ENCODE peak calls at places on chromosomes 16 and 17, in ten cellular contexts. M, N, H, A, U, E, L, S, K and D are unnamed samples.

GRCh38 chr16:87965973-87966667 is 14.9 kb downstream of the BANP start:
- DNase-seq in K (no peak), U (no peak), L (no peak), H (no peak), N (no peak), E (no peak), A (no peak), M (peak), S (no peak), D (no peak)

GRCh38 chr17:36777118-36777517 is 160.2 kb upstream of the LHX1 start:
- DNase-seq in A (no peak), S (no peak), E (no peak), M (peak), H (peak), U (no peak), N (no peak), L (no peak), K (no peak), D (no peak)

GRCh38 chr16:22217890-22218730 is 12.0 kb downstream of the EEF2K start:
- DNase-seq in H (no peak), U (no peak), K (no peak), A (peak), L (peak), N (no peak), M (no peak), E (no peak), S (no peak), D (no peak)

GRCh38 chr16:17556276-17557052 is 85.7 kb upstream of the XYLT1 start:
- DNase-seq in U (no peak), K (no peak), E (no peak), N (no peak), L (peak), S (peak), M (peak), A (no peak), H (peak), D (peak)

GRCh38 chr16:22329199-22329695 is 32.0 kb downstream of the POLR3E start:
- DNase-seq in A (no peak), M (no peak), S (no peak), U (no peak), E (no peak), H (no peak), K (no peak), N (no peak), L (no peak), D (no peak)

GRCh38 chr16:27925612-27926011 is 137.9 kb downstream of the GSG1L start:
- DNase-seq in M (no peak), A (no peak), N (no peak), U (no peak), L (no peak), H (no peak), S (no peak), E (no peak), K (no peak), D (no peak)

GRCh38 chr17:52148969-52149351 is 9.6 kb downstream of the CA10 start:
- DNase-seq in K (no peak), U (no peak), N (no peak), H (no peak), M (no peak), L (no peak), E (no peak), S (peak), A (no peak), D (no peak)

GRCh38 chr17:49557204-49558024 is 18.3 kb upstream of the NXPH3 start:
- DNase-seq in M (peak), A (no peak), N (peak), E (peak), K (no peak), U (no peak), L (peak), S (peak), H (no peak), D (peak)

GRCh38 chr17:78258323-78259229 is 27.1 kb downstream of the TMEM235 start:
- DNase-seq in S (no peak), E (no peak), U (peak), A (no peak), K (no peak), M (peak), N (peak), L (peak), H (no peak), D (no peak)

GRCh38 chr16:53048139-53048915 is 4.4 kb downstream of the CHD9NB start:
- DNase-seq in A (no peak), M (no peak), S (no peak), K (no peak), E (no peak), N (no peak), H (no peak), L (no peak), U (no peak), D (no peak)

GRCh38 chr16:3140603-3141427 is 6.0 kb downstream of the ZNF213 start:
- DNase-seq in E (no peak), A (no peak), U (no peak), H (no peak), S (no peak), K (no peak), M (no peak), N (no peak), L (no peak), D (no peak)

GRCh38 chr16:1078579-1079021 is 6.1 kb downstream of the SSTR5 start:
- DNase-seq in L (no peak), E (peak), S (peak), H (no peak), M (peak), A (peak), K (no peak), N (no peak), U (no peak), D (peak)

GRCh38 chr16:81669473-81670350 is 109.4 kb upstream of the PLCG2 start:
- DNase-seq in M (no peak), E (no peak), K (no peak), S (no peak), H (no peak), N (no peak), L (no peak), A (no peak), U (no peak), D (no peak)

GRCh38 chr17:82937411-82938371 is 97.9 kb upstream of the ZNF750 start:
- DNase-seq in S (no peak), N (peak), E (no peak), A (peak), K (no peak), M (no peak), H (no peak), U (no peak), L (no peak), D (no peak)

GRCh38 chr16:88792078-88792550 is 7.1 kb upstream of the PIEZO1 start:
- DNase-seq in K (no peak), A (no peak), S (no peak), H (no peak), M (no peak), N (peak), L (no peak), U (no peak), E (no peak), D (no peak)

GRCh38 chr17:81635431-81635830 is 1.5 kb downstream of the NPLOC4 start:
- DNase-seq in K (no peak), E (peak), M (no peak), L (no peak), S (peak), N (no peak), H (no peak), U (no peak), A (no peak), D (no peak)

GRCh38 chr16:12600116-12600515 is 203.6 kb downstream of the CPPED1 start:
- DNase-seq in U (no peak), K (no peak), N (no peak), S (no peak), L (no peak), H (no peak), E (no peak), A (no peak), M (no peak), D (no peak)

GRCh38 chr17:40540448-40540847 is 24.8 kb downstream of the CCR7 start:
- DNase-seq in A (no peak), S (no peak), N (peak), K (no peak), U (no peak), E (no peak), M (no peak), H (no peak), L (no peak), D (no peak)

GRCh38 chr17:72931163-72931562 is 161.3 kb downstream of the SLC39A11 start:
- DNase-seq in S (no peak), H (no peak), N (no peak), L (peak), A (no peak), M (no peak), E (no peak), K (no peak), U (no peak), D (no peak)

GRCh38 chr16:27853651-27854050 is 209.9 kb downstream of the GSG1L start:
- DNase-seq in A (no peak), U (no peak), L (no peak), H (no peak), E (no peak), M (no peak), N (no peak), K (no peak), S (no peak), D (no peak)

GRCh38 chr16:11635679-11636171 is 32.5 kb upstream of the SNN start:
- DNase-seq in U (no peak), L (no peak), E (no peak), S (no peak), H (no peak), A (no peak), K (no peak), N (no peak), M (no peak), D (no peak)

GRCh38 chr17:4130715-4131114 is 12.1 kb downstream of the ZZEF1 start:
- DNase-seq in N (no peak), L (no peak), K (no peak), M (no peak), U (peak), S (no peak), E (no peak), H (no peak), A (no peak), D (peak)

GRCh38 chr17:178292-179065 is 3.0 kb downstream of the DOC2B start:
- DNase-seq in E (no peak), N (no peak), L (no peak), K (no peak), H (no peak), A (no peak), U (no peak), M (no peak), S (no peak), D (peak)

GRCh38 chr17:56497132-56497531 is 96.4 kb upstream of the NOG start:
- DNase-seq in M (no peak), S (no peak), E (no peak), K (no peak), L (no peak), H (no peak), U (no peak), A (no peak), N (no peak), D (no peak)

GRCh38 chr16:3134338-3135119 is at the start of gene ZNF213:
- DNase-seq in U (peak), M (peak), H (peak), E (peak), A (peak), L (peak), K (peak), S (peak), N (peak), D (peak)

GRCh38 chr16:15544405-15544804 is 98.5 kb downstream of the MARF1 start:
- DNase-seq in L (no peak), M (no peak), U (no peak), A (no peak), K (no peak), H (no peak), S (no peak), N (no peak), E (no peak), D (no peak)

GRCh38 chr17:14301761-14302401 is 1.0 kb downstream of the HS3ST3B1 start:
- DNase-seq in N (peak), E (no peak), A (no peak), M (peak), S (peak), L (peak), U (peak), H (no peak), K (no peak), D (no peak)

GRCh38 chr16:20336955-20337354 is 9.6 kb upstream of the GP2 start:
- DNase-seq in U (no peak), K (no peak), L (no peak), A (no peak), H (no peak), S (no peak), N (no peak), E (no peak), M (no peak), D (no peak)

GRCh38 chr17:3925684-3926537 is 9.6 kb upstream of the P2RX1 start:
- DNase-seq in A (no peak), N (no peak), K (no peak), S (no peak), U (no peak), H (no peak), E (no peak), M (no peak), L (no peak), D (no peak)

GRCh38 chr16:57192146-57192545 is 6.0 kb downstream of the RSPRY1 start:
- DNase-seq in H (no peak), N (no peak), K (no peak), S (no peak), M (no peak), U (no peak), E (no peak), L (no peak), A (no peak), D (no peak)

GRCh38 chr17:48016112-48016511 is 21.5 kb downstream of the COPZ2 start:
- DNase-seq in L (no peak), M (peak), E (no peak), K (no peak), H (no peak), A (no peak), U (no peak), S (no peak), N (no peak), D (peak)

GRCh38 chr16:1014771-1015495 is 33.4 kb downstream of the SOX8 start:
- DNase-seq in L (no peak), E (no peak), A (no peak), M (no peak), S (no peak), K (no peak), U (no peak), H (no peak), N (no peak), D (no peak)

DNA sequence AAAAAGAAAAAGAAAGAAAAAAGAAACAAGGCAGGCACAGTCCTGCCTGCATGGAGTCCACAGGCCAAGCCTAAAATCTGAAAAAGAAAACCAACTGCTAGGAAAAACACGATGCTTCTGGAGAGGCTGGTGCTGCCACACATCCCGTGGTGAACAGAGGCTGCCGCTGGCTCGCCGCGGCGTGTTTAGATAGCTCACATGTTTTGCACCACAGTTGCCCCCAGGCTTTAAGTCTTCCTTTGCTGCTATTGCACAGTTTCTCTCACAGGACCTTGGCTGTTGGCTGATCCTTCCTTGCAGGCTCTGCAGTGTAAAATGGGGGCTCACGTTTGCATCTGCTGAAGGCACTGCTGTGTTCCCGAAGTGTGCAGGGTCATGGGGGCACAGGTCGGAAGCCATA is 8.6 kb downstream of the SLC6A4 start:
- DNase-seq in E (no peak), N (peak), U (no peak), M (no peak), K (no peak), L (no peak), A (peak), S (peak), H (no peak), D (no peak)
- H3K4me3 ChIP-seq in E (no peak), N (no peak), U (no peak), M (no peak), K (no peak), L (no peak), A (no peak), S (no peak), H (no peak), D (no peak)

GRCh38 chr17:79485399-79485985 is 125.4 kb downstream of the RBFOX3 start:
- DNase-seq in H (no peak), N (no peak), M (no peak), K (no peak), A (no peak), E (no peak), S (no peak), L (no peak), U (no peak), D (no peak)

GRCh38 chr17:79484600-79485398 is 126.1 kb downstream of the RBFOX3 start:
- DNase-seq in N (no peak), A (no peak), M (no peak), E (no peak), H (no peak), K (no peak), L (no peak), S (no peak), U (no peak), D (no peak)

GRCh38 chr17:79483842-79484241 is 127.0 kb downstream of the RBFOX3 start:
- DNase-seq in K (no peak), H (no peak), M (no peak), S (no peak), E (no peak), A (no peak), L (no peak), N (no peak), U (no peak), D (no peak)

GRCh38 chr17:79483122-79483521 is 127.7 kb downstream of the RBFOX3 start:
- DNase-seq in H (no peak), L (no peak), K (no peak), A (no peak), S (no peak), E (no peak), M (no peak), U (no peak), N (no peak), D (no peak)

GRCh38 chr17:79482719-79483118 is 128.1 kb downstream of the RBFOX3 start:
- DNase-seq in K (no peak), H (no peak), N (no peak), U (no peak), M (no peak), A (no peak), S (no peak), L (no peak), E (no peak), D (no peak)
- H3K4me3 ChIP-seq in K (no peak), H (no peak), N (no peak), U (no peak), M (no peak), A (no peak), S (no peak), L (no peak), E (no peak), D (no peak)

DNA sequence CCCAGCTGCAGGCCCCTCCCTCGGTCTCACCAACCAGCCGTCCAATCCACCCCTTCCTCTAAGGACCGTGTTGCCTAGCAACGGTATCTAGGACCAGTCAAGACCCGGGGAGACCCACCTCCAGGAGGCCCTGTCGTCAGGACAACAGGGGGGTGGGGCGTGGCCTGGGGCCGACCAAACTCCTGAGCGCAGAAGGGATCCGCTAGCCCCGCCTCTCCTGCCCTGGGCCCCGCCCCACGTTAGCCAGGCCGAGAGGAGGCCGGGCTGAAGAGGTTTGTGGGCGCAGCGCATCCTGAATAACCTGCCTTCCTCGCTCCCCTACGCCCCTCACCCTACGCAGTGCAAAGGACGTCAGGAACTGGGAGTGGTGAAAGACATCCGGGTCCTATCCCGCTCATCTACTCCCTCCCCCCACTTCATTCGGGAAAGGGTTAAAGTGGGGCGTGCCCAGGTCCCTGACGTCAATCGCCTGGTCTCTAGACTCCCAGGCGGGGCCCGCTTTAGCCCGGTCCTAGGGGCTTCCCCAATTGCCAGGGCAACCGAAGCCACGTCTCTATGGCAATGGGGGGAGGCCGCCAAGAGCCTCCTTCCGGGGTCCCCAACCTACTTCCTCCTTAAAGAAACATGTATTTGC is 14.7 kb downstream of the DLG4 start:
- DNase-seq in U (no peak), H (peak), A (peak), K (peak), N (peak), L (peak), M (peak), E (peak), S (peak), D (peak)
- H3K4me3 ChIP-seq in U (peak), H (peak), A (peak), K (peak), N (peak), L (peak), M (peak), E (no peak), S (no peak), D (peak)

DNA sequence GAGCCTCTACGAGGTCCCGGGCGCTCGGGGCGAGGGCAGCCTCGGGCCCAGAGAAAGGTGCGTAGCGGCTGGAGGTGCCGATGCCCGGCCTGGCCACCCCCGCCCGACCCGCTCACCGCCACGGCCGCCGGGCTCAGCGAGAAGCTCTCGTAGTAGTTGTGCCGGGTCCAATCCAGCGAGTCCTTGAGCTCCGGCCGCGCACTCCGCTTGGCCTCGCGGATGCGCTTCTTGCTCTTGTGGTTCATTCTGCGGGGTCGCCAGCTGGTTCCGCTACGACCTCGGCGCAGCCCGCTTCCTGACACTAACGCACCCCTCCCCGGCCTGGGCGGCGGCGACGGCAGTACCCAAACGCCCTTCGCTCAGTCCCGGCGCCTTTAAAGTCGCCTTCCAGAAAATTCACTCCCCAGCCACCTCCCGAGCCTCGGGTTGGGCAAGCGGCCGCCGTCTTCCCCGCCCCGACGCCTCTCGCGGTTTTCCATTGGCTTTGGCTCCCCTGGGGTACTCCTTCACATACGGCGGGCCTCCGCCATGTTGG is at the start of gene JMJD6:
- DNase-seq in K (peak), L (peak), A (peak), N (peak), U (peak), H (peak), M (peak), S (peak), E (peak), D (peak)
- H3K4me3 ChIP-seq in K (peak), L (peak), A (peak), N (peak), U (peak), H (peak), M (peak), S (peak), E (peak), D (peak)